ENCODE peak calls at places on chromosomes 4 and X, in eight cellular contexts. K is OCI-LY7; L is naive thymus-derived CD4-positive, alpha-beta T cell; U is upper lobe of right lung; J is PC-3; T is HCT116; B is GM23248; S is gastrocnemius medialis. Q is an unnamed sample. For H3K4me1, the result is how much of the 10 kb centered on the place peaks cover.

GRCh38 chrX:22063284-22063683 is 31.2 kb downstream of the PHEX start:
- DNase-seq in K (peak), L (no peak), U (no peak), J (no peak), T (no peak), B (no peak), S (no peak), Q (no peak)

GRCh38 chrX:39453847-39454645 is 643.7 kb downstream of the BCOR start:
- DNase-seq in K (no peak), L (no peak), U (no peak), J (no peak), T (no peak), B (no peak), S (no peak), Q (no peak)

GRCh38 chr4:5045099-5045498 is 6.2 kb upstream of the STK32B start:
- DNase-seq in K (peak), L (no peak), U (no peak), J (no peak), T (no peak), B (peak), S (no peak), Q (no peak)

GRCh38 chrX:149628280-149628679 is 3.3 kb downstream of the TMEM185A start:
- DNase-seq in K (no peak), L (no peak), U (no peak), J (peak), T (no peak), B (no peak), S (no peak), Q (no peak)

GRCh38 chr4:142100941-142101340 is 464.6 kb downstream of the IL15 start:
- DNase-seq in K (no peak), L (no peak), U (no peak), J (no peak), T (no peak), B (no peak), S (no peak), Q (no peak)

GRCh38 chrX:40171513-40172168 is 73.9 kb upstream of the BCOR start:
- DNase-seq in K (peak), L (no peak), U (peak), J (peak), T (no peak), B (peak), S (no peak), Q (no peak)

GRCh38 chrX:123851010-123851409 is 8.8 kb upstream of the XIAP start:
- DNase-seq in K (no peak), L (no peak), U (no peak), J (no peak), T (no peak), B (no peak), S (no peak), Q (no peak)

GRCh38 chr4:139740531-139741041 is 75.0 kb downstream of the MGST2 start:
- DNase-seq in K (no peak), L (no peak), U (peak), J (peak), T (no peak), B (peak), S (peak), Q (no peak)

GRCh38 chr4:77167866-77168265 is 10.9 kb downstream of the CCNG2 start:
- DNase-seq in K (no peak), L (no peak), U (no peak), J (no peak), T (no peak), B (no peak), S (no peak), Q (no peak)

GRCh38 chrX:128439159-128439558 is 387.0 kb upstream of the ACTRT1 start:
- DNase-seq in K (no peak), L (no peak), U (no peak), J (peak), T (no peak), B (no peak), S (no peak), Q (no peak)

DNA sequence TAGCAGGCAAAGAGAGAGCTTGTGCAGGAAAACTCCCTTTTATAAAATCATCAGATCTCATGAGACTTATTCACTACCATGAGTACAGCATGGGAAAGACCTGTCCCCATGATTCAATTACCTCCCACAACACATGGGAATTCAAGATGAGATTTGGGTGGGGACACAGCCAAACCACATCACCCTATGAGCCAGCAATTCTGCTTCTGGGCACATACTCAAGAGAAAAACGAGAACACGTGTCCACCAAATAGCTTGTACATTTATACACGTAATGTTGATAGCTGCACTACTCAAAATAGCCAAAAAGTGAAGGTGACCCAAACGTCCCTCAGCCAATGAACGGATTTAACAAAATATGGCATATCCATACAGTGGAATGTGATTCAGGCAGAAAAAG is 94.5 kb upstream of the DHRSX start:
- DNase-seq in K (no peak), L (no peak), U (no peak), J (no peak), T (no peak), B (peak), S (no peak), Q (no peak)
- H3K4me1 ChIP-seq in K (under half), L (under half), U (under half), J (under half), T (under half), B (under half), S (under half), Q (under half)

GRCh38 chr4:174381419-174381818 is 97.7 kb downstream of the CEP44 start:
- DNase-seq in K (no peak), L (no peak), U (no peak), J (no peak), T (no peak), B (no peak), S (no peak), Q (no peak)
- H3K27ac ChIP-seq in K (no peak), L (no peak), U (no peak), J (no peak), T (no peak), B (no peak), S (no peak), Q (no peak)

GRCh38 chr4:183172881-183173280 is 73.8 kb downstream of the WWC2 start:
- DNase-seq in K (no peak), L (no peak), U (no peak), J (no peak), T (no peak), B (no peak), S (no peak), Q (no peak)
- H3K4me3 ChIP-seq in K (no peak), L (no peak), U (no peak), J (no peak), T (no peak), B (no peak), S (no peak), Q (no peak)

GRCh38 chr4:113738251-113738650 is 23.3 kb downstream of the CAMK2D start:
- DNase-seq in K (no peak), L (no peak), U (no peak), J (peak), T (no peak), B (peak), S (no peak), Q (no peak)

GRCh38 chr4:113727802-113728201 is 33.7 kb downstream of the CAMK2D start:
- DNase-seq in K (no peak), L (no peak), U (no peak), J (no peak), T (no peak), B (no peak), S (no peak), Q (no peak)

GRCh38 chr4:113730467-113731216 is 30.9 kb downstream of the CAMK2D start:
- DNase-seq in K (no peak), L (no peak), U (no peak), J (no peak), T (no peak), B (no peak), S (no peak), Q (no peak)

GRCh38 chr4:113733685-113734084 is 27.9 kb downstream of the CAMK2D start:
- DNase-seq in K (no peak), L (no peak), U (no peak), J (no peak), T (no peak), B (no peak), S (no peak), Q (no peak)

DNA sequence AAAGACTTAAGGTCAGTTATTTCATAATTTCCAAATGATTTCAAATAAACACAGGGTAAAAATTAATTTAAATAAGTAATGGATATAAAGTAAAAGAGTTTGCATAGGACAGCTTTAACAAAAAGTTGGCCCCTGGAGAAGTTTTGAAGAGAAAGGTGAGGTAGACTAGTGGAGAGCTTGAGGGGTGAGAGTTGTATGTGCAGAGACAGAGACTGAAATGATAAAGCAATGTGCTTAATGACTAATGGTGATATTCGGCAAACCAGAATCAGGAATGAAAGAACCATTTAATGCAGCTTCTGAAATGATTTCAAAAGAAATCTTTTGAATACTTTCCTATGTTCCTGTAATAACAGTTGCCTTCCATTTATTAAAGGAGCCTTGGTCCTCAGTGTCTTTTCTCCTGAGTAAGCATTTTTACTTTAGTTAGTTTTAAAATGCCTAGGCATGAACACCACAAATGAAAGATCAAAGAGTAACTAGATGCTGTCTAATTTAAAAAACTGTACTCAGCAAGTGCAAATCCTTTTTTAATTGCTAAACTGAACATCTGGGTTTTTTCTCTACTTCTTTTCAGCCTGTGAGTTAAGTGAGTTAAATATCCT is 28.5 kb downstream of the CAMK2D start:
- DNase-seq in K (no peak), L (no peak), U (no peak), J (no peak), T (no peak), B (peak), S (no peak), Q (no peak)
- H3K4me1 ChIP-seq in K (under half), L (under half), U (under half), J (under half), T (under half), B (under half), S (under half), Q (under half)

Q was measured in iPS DF 6.9.